ENCODE peak calls at places on chromosome 11, in nine cellular contexts. P is HCT116, V is choroid plexus epithelial cell, J is spleen, Y is omental fat pad, E is MCF 10A, U is MM.1S, W is HFF-Myc, K is ovary. F is an unnamed sample.

GRCh38 chr11:10412266-10412665 is 42.8 kb upstream of the AMPD3 start:
- DNase-seq in E (no peak), Y (no peak), W (no peak), U (no peak), K (no peak), P (no peak), V (no peak), J (no peak), F (no peak)

GRCh38 chr11:131579932-131580387 is 209.5 kb downstream of the NTM start:
- DNase-seq in Y (no peak), E (no peak), W (no peak), K (no peak), U (no peak), J (no peak), V (peak), P (no peak), F (peak)

GRCh38 chr11:60370811-60371297 is 7.5 kb upstream of the MS4A7 start:
- DNase-seq in U (no peak), V (peak), J (no peak), K (no peak), E (peak), Y (no peak), W (no peak), P (no peak), F (no peak)

GRCh38 chr11:125671561-125671960 is 9.1 kb downstream of the ACRV1 start:
- DNase-seq in K (no peak), P (no peak), J (no peak), Y (no peak), U (no peak), W (no peak), E (no peak), V (no peak), F (no peak)

GRCh38 chr11:44681698-44682097 is 45.1 kb upstream of the TSPAN18 start:
- DNase-seq in K (no peak), J (no peak), W (no peak), Y (no peak), P (no peak), E (peak), V (peak), U (no peak), F (no peak)

GRCh38 chr11:17476317-17477083 is at the start of gene ABCC8:
- DNase-seq in J (no peak), E (no peak), K (no peak), Y (no peak), U (no peak), W (no peak), P (no peak), V (no peak), F (no peak)

GRCh38 chr11:75055511-75055910 is 41.2 kb downstream of the OR2AT4 start:
- DNase-seq in P (no peak), Y (no peak), E (peak), W (no peak), K (no peak), J (no peak), U (no peak), V (peak), F (no peak)

GRCh38 chr11:26649884-26650283 is 72.0 kb downstream of the SLC5A12 start:
- DNase-seq in E (peak), K (no peak), Y (peak), J (no peak), P (peak), U (peak), W (peak), V (peak), F (peak)

GRCh38 chr11:109051200-109051599 is 370.8 kb upstream of the C11orf87 start:
- DNase-seq in W (no peak), E (no peak), K (no peak), Y (no peak), J (no peak), U (no peak), P (no peak), V (no peak), F (no peak)

GRCh38 chr11:32432565-32433248 is 2.6 kb downstream of the WT1 start:
- DNase-seq in K (no peak), V (no peak), Y (no peak), J (no peak), P (no peak), E (no peak), U (no peak), W (no peak), F (no peak)

GRCh38 chr11:14852571-14853177 is 39.4 kb downstream of the CYP2R1 start:
- DNase-seq in K (no peak), W (no peak), U (no peak), V (no peak), Y (no peak), P (peak), J (no peak), E (no peak), F (no peak)

GRCh38 chr11:99325807-99326206 is 305.1 kb downstream of the CNTN5 start:
- DNase-seq in P (no peak), Y (no peak), K (no peak), J (no peak), U (no peak), V (peak), W (no peak), E (peak), F (no peak)

GRCh38 chr11:110571286-110571685 is 141.0 kb downstream of the ARHGAP20 start:
- DNase-seq in K (no peak), Y (no peak), W (no peak), J (no peak), P (no peak), U (no peak), V (no peak), E (no peak), F (no peak)

GRCh38 chr11:64846998-64847666 is 2.7 kb upstream of the CDC42BPG start:
- DNase-seq in P (peak), U (peak), W (peak), Y (peak), E (peak), J (peak), V (peak), K (peak), F (peak)

GRCh38 chr11:130427581-130428211 is 713 bp downstream of the ADAMTS8 start:
- DNase-seq in W (no peak), Y (no peak), K (peak), J (no peak), V (no peak), E (no peak), P (no peak), U (no peak), F (no peak)
- TF ChIP-seq CTCF in W (no peak), Y (no peak), K (no peak), J (no peak), V (peak), E (no peak), P (no peak), U (peak), F (no peak)

GRCh38 chr11:6778518-6778917 is 4.3 kb upstream of the OR2AG1 start:
- DNase-seq in P (no peak), K (no peak), E (no peak), V (no peak), J (no peak), W (no peak), U (no peak), Y (no peak), F (no peak)
- TF ChIP-seq CTCF in P (no peak), K (no peak), E (no peak), V (no peak), J (no peak), W (no peak), U (no peak), Y (no peak), F (no peak)

GRCh38 chr11:62678770-62679696 is at the start of gene UBXN1:
- DNase-seq in J (peak), E (peak), P (peak), Y (peak), V (peak), U (peak), W (peak), K (peak), F (peak)

GRCh38 chr11:62678433-62678769 is 472 bp downstream of the UBXN1 start:
- DNase-seq in Y (no peak), W (no peak), K (no peak), E (no peak), P (no peak), J (no peak), V (no peak), U (no peak), F (no peak)

GRCh38 chr11:62677709-62678108 is 1.2 kb downstream of the UBXN1 start:
- DNase-seq in Y (no peak), W (no peak), K (no peak), P (no peak), V (no peak), J (no peak), U (no peak), E (no peak), F (no peak)

GRCh38 chr11:62676698-62677097 is 2.2 kb downstream of the UBXN1 start:
- DNase-seq in V (no peak), Y (no peak), E (no peak), U (no peak), W (no peak), J (no peak), P (no peak), K (no peak), F (no peak)

GRCh38 chr11:62677160-62677559 is 1.7 kb downstream of the UBXN1 start:
- DNase-seq in J (no peak), E (no peak), Y (no peak), W (no peak), V (no peak), K (no peak), U (no peak), P (no peak), F (no peak)
- TF ChIP-seq CTCF in J (no peak), E (no peak), Y (no peak), W (no peak), V (no peak), K (no peak), U (no peak), P (no peak), F (no peak)

GRCh38 chr11:62546244-62546936 is at the start of gene AHNAK:
- DNase-seq in V (peak), W (no peak), Y (no peak), P (no peak), J (peak), K (peak), U (peak), E (peak), F (peak)
- TF ChIP-seq CTCF in V (no peak), W (no peak), Y (no peak), P (no peak), J (no peak), K (no peak), U (no peak), E (no peak), F (no peak)

GRCh38 chr11:2314136-2314524 is 12.3 kb downstream of the TSPAN32 start:
- DNase-seq in W (no peak), U (no peak), P (no peak), E (no peak), J (peak), V (no peak), K (no peak), Y (no peak), F (no peak)

GRCh38 chr11:2313051-2313951 is 11.5 kb downstream of the TSPAN32 start:
- DNase-seq in U (no peak), P (no peak), W (no peak), E (no peak), K (peak), J (peak), Y (no peak), V (no peak), F (no peak)

GRCh38 chr11:2311456-2312201 is 9.8 kb downstream of the TSPAN32 start:
- DNase-seq in E (no peak), Y (no peak), K (no peak), J (peak), P (no peak), W (no peak), V (no peak), U (no peak), F (no peak)

GRCh38 chr11:2310786-2311455 is 9.1 kb downstream of the TSPAN32 start:
- DNase-seq in K (no peak), W (no peak), P (no peak), V (no peak), Y (no peak), U (no peak), E (no peak), J (peak), F (no peak)

GRCh38 chr11:2312232-2313042 is 10.6 kb downstream of the TSPAN32 start:
- DNase-seq in K (peak), Y (no peak), W (peak), J (peak), P (no peak), U (no peak), E (peak), V (peak), F (no peak)
- TF ChIP-seq CTCF in K (no peak), Y (no peak), W (no peak), J (no peak), P (peak), U (no peak), E (no peak), V (no peak), F (no peak)